ENCODE peak calls at places on chromosomes 6 and 20, in eight cellular contexts. Y is K562; Q is fibroblast of lung; S is activated T-cell treated with anti-CD3 and anti-CD28 coated beads for 4 hours; W is omental fat pad; P is CD8-positive, alpha-beta T cell; F is sciatic nerve; L is ascending aorta. E is an unnamed sample.

GRCh38 chr6:132131351-132131750 is 180.2 kb upstream of the CCN2 start:
- DNase-seq in L (no peak), W (no peak), Q (no peak), F (no peak), Y (no peak), S (no peak), P (no peak), E (no peak)

GRCh38 chr6:24313477-24314141 is 44.2 kb downstream of the DCDC2 start:
- DNase-seq in L (no peak), F (no peak), S (no peak), Q (peak; percentile 99), P (no peak), W (no peak), Y (no peak), E (peak; percentile 6)

GRCh38 chr20:58467572-58468330 is 47.4 kb downstream of the APCDD1L start:
- DNase-seq in L (no peak), P (no peak), Y (no peak), W (no peak), F (no peak), S (no peak), Q (no peak), E (no peak)

GRCh38 chr6:135329851-135330803 is 149.0 kb downstream of the MYB start:
- DNase-seq in Q (peak; percentile 41), F (no peak), S (no peak), P (no peak), L (no peak), W (no peak), Y (no peak), E (no peak)

GRCh38 chr6:51818520-51819022 is 268.8 kb downstream of the PKHD1 start:
- DNase-seq in Y (no peak), S (no peak), P (no peak), L (no peak), F (no peak), W (no peak), Q (no peak), E (no peak)

GRCh38 chr20:34195355-34195754 is 45.9 kb upstream of the ASIP start:
- DNase-seq in F (no peak), W (no peak), Q (no peak), L (no peak), P (no peak), S (no peak), Y (no peak), E (peak; percentile 23)

GRCh38 chr6:31827286-31828079 is at the start of gene HSPA1B:
- DNase-seq in F (peak; percentile 99), Y (peak; percentile 99), L (peak; percentile 99), W (peak; percentile 95), S (peak; percentile 79), Q (peak; percentile 100), P (peak; percentile 89), E (peak; percentile 99)

GRCh38 chr6:107152633-107153032 is 37.3 kb upstream of the BEND3 start:
- DNase-seq in F (no peak), Q (no peak), S (no peak), W (no peak), L (no peak), Y (no peak), P (no peak), E (no peak)

GRCh38 chr20:10699941-10700340 is 26.1 kb upstream of the JAG1 start:
- DNase-seq in W (no peak), P (no peak), S (no peak), L (no peak), Q (no peak), Y (no peak), F (no peak), E (no peak)

GRCh38 chr6:133623621-133624020 is 265.3 kb upstream of the TCF21 start:
- DNase-seq in L (no peak), W (no peak), Q (no peak), Y (no peak), P (no peak), S (no peak), F (no peak), E (no peak)

GRCh38 chr6:31775184-31775583 is 1.9 kb downstream of the VWA7 start:
- DNase-seq in F (no peak), S (no peak), Y (no peak), P (no peak), W (no peak), L (no peak), Q (no peak), E (no peak)

E was measured in neural progenitor cell.